ENCODE peak calls at places on chromosomes 1 and 21, in six cellular contexts. V is H9, H is IMR-90, B is mesenchymal stem cell, O is H1, M is trophoblast cell. Z is an unnamed sample.
A peak's percentile ranks its signal among the peaks of the same experiment; 100 is the strongest.

GRCh38 chr1:217135987-217136894 is 413.0 kb upstream of the ESRRG start:
- DNase-seq in V (peak; percentile 54), O (no peak), M (no peak), B (no peak), H (no peak), Z (peak; percentile 26)

GRCh38 chr1:173429517-173430477 is 47.3 kb upstream of the PRDX6 start:
- DNase-seq in B (peak; percentile 94), M (peak; percentile 86), V (peak; percentile 82), O (peak; percentile 15), H (peak; percentile 96), Z (peak; percentile 66)

GRCh38 chr1:24003331-24003972 is 23.3 kb upstream of the SRSF10 start:
- DNase-seq in M (no peak), O (peak; percentile 21), V (peak; percentile 38), B (peak; percentile 69), H (peak; percentile 84), Z (no peak)

GRCh38 chr1:160781914-160782689 is 13.9 kb upstream of the LY9 start:
- DNase-seq in V (no peak), M (no peak), B (no peak), O (no peak), H (no peak), Z (no peak)

GRCh38 chr21:32382108-32382601 is 10.7 kb downstream of the URB1 start:
- DNase-seq in M (no peak), O (no peak), V (no peak), B (no peak), H (peak; percentile 36), Z (no peak)

GRCh38 chr1:152941037-152941700 is 5.8 kb upstream of the SPRR5 start:
- DNase-seq in V (no peak), H (no peak), O (no peak), M (no peak), B (no peak), Z (no peak)

GRCh38 chr1:3409737-3410434 is 44.6 kb upstream of the ARHGEF16 start:
- DNase-seq in B (peak; percentile 1), M (no peak), O (no peak), H (peak; percentile 23), V (peak; percentile 44), Z (no peak)

GRCh38 chr1:153663211-153663610 is 4.7 kb downstream of the SNAPIN start:
- DNase-seq in V (no peak), O (no peak), M (no peak), H (peak; percentile 65), B (peak; percentile 56), Z (no peak)

GRCh38 chr1:110455151-110455550 is 4.2 kb downstream of the PROK1 start:
- DNase-seq in H (no peak), V (peak; percentile 84), B (no peak), M (no peak), O (no peak), Z (no peak)

GRCh38 chr1:38818706-38819439 is 40.7 kb downstream of the RRAGC start:
- DNase-seq in H (no peak), O (no peak), M (no peak), V (peak; percentile 39), B (peak; percentile 6), Z (no peak)

GRCh38 chr1:18175530-18176377 is 68.2 kb downstream of the IGSF21 start:
- DNase-seq in H (no peak), B (no peak), V (peak; percentile 59), O (no peak), M (no peak), Z (no peak)

GRCh38 chr21:41142051-41142795 is 25.7 kb upstream of the BACE2 start:
- DNase-seq in B (no peak), M (peak; percentile 96), V (peak; percentile 47), O (no peak), H (peak; percentile 47), Z (no peak)

GRCh38 chr21:32257952-32258785 is 20.7 kb downstream of the MIS18A start:
- DNase-seq in B (peak; percentile 86), M (peak; percentile 71), H (peak; percentile 85), O (peak; percentile 33), V (peak; percentile 68), Z (peak; percentile 70)

GRCh38 chr1:236123563-236123962 is 18.8 kb upstream of the GPR137B start:
- DNase-seq in V (no peak), M (no peak), H (no peak), B (no peak), O (no peak), Z (no peak)

GRCh38 chr1:211469938-211470529 is 21.9 kb downstream of the RD3 start:
- DNase-seq in O (peak; percentile 81), H (peak; percentile 64), B (peak; percentile 66), V (peak; percentile 95), M (peak; percentile 74), Z (peak; percentile 72)

GRCh38 chr1:220498188-220498587 is 29.7 kb upstream of the MARK1 start:
- DNase-seq in M (peak; percentile 29), B (no peak), O (no peak), H (no peak), V (no peak), Z (no peak)

GRCh38 chr1:212470059-212470458 is 37.3 kb downstream of the NENF start:
- DNase-seq in B (peak; percentile 91), M (peak; percentile 94), V (no peak), H (peak; percentile 99), O (no peak), Z (no peak)

GRCh38 chr21:45909238-45909785 is 72.3 kb upstream of the COL6A1 start:
- DNase-seq in V (no peak), O (no peak), H (no peak), B (no peak), M (no peak), Z (no peak)

GRCh38 chr1:153723687-153724086 is 4.2 kb upstream of the INTS3 start:
- DNase-seq in V (no peak), B (no peak), O (no peak), M (no peak), H (no peak), Z (no peak)

GRCh38 chr21:34889287-34889536 is 159.9 kb downstream of the RUNX1 start:
- DNase-seq in B (peak; percentile 84), M (peak; percentile 72), H (peak; percentile 74), O (no peak), V (peak; percentile 49), Z (no peak)

DNA sequence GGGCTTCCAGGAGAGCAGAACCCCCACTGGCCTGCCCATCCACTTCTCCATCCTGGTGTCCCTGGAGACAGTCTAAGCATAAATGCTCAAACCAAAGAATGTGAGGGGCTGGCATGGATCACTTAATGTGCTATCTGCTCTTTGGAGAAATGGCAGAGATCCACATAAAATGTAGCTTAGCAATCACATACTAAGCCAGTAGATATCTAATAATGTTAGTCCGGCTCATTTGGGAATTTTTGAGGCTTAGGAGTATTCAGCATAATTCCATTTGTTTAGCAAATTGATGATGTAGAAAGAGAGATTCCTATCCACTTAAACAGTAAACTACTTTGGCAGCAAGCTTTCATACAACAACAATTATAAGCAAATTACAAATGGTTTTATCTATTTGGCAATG is 90.7 kb downstream of the TENT5C start:
- DNase-seq in O (no peak), V (no peak), M (no peak), H (peak; percentile 82), B (peak; percentile 83), Z (no peak)
- H3K27ac ChIP-seq in O (no peak overlapping the region), V (no peak overlapping the region), M (peak overlapping the region; percentile 95), H (peak overlapping the region; percentile 89), B (no peak overlapping the region), Z (no peak overlapping the region)

GRCh38 chr1:9071554-9072235 is 2.3 kb upstream of the SLC2A5 start:
- DNase-seq in B (no peak), H (no peak), M (peak; percentile 95), V (no peak), O (no peak), Z (no peak)
- H2AFZ ChIP-seq in B (no peak overlapping the region), H (peak overlapping the region; percentile 29), M (no peak overlapping the region), V (no peak overlapping the region), O (no peak overlapping the region), Z (no peak overlapping the region)

DNA sequence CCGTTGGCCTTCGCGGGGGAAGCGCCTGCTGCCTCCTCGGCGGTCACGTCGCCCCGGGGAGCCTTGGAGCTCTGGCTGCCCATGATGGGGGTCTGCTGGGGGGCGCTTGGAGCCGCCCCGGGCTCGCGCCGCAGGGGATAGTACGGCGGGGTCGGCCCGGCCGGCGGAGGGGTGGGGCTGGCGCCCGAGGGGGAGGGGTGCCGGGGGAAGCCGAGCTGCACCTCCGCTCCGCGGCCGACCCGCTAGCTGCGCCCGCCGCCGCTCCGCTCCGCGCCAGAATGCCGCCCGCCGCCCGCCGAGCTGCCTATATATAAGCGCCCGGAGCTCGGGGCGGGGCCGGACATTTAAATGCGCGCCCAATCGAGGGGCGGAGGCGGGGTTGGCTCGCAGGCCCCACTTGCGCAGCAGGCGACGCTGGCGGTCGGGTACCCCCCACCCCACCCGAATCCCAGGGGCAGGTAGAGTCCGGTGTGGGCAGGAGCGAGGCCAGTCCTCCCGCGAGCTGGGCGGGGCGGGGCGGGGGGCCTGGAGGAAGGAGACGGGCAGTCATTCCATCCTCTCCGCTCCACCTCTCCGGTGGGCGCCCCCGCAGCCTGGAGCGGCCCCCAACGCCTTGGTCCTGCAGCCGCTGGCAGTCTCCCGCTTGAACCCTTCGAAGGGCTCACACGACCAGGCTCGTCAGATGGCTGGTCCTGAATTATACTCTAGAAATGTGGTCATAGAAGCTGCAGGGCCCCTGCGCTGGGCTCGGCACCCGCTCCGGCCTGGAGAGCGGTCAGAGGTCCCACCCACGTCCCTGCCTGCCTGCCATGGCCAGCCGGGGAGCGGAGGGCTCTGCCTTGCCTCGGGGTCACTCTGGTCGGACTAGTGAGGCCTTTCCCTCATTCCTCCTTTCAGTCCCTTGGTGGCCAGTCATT is at the start of gene MARCKSL1:
- DNase-seq in M (peak; percentile 56), B (peak; percentile 76), V (peak; percentile 84), H (peak; percentile 55), O (peak; percentile 27), Z (peak; percentile 86)
- H4K8ac ChIP-seq in M (peak within 1 kb of the TSS; percentile 78), B (peak within 1 kb of the TSS; percentile 70), V (no peak within 1 kb of the TSS), H (peak within 1 kb of the TSS; percentile 58), O (peak within 1 kb of the TSS; percentile 98), Z (no peak within 1 kb of the TSS)

GRCh38 chr1:226714148-226714547 is 24.9 kb downstream of the ITPKB start:
- DNase-seq in O (no peak), B (no peak), H (peak; percentile 55), M (no peak), V (no peak), Z (no peak)

GRCh38 chr1:226710501-226710900 is 28.6 kb downstream of the ITPKB start:
- DNase-seq in V (no peak), O (no peak), M (no peak), B (no peak), H (no peak), Z (no peak)

GRCh38 chr1:226712779-226713420 is 26.2 kb downstream of the ITPKB start:
- DNase-seq in M (no peak), B (no peak), V (no peak), H (no peak), O (no peak), Z (no peak)

GRCh38 chr1:226709942-226710341 is 29.1 kb downstream of the ITPKB start:
- DNase-seq in M (no peak), O (no peak), H (no peak), V (no peak), B (no peak), Z (no peak)

DNA sequence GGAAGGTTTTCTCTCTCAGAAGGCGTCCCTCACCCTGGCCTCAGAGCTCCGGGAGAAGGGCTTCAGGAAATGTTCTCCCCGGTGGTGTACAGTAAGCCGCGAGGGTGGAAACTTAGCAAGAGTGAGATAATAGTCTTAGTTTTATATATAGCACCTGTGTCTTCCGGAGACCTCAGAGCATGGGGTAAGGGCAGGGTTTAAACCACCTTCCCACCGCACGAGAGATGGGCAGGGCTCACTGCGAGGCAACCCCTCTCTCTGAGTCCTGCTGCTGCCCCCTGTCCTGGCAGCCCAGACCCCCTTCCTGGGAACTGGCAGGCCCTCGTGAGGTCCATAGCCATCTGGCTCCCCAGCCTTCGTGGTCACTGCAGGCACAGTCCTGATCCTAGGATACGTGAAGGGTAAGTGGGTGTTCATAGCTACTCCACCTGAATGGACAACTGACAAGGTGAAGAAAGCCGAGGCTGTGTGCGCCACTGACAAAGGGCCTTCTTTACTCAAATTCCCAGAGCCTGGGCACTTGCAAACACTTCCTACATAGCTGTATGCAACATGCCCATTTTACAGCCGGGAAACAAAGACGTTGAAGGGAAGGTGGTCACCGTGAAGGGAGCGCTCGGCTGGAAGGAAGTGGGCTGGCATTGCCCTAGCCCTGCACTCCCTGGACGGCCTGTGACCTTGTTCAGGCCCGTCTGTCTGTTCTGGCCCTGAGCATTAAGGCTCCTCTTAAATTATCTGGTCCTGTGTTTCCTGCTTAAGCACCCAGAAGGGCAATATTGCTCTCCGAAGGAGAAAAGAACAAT is 26.9 kb downstream of the ITPKB start:
- DNase-seq in H (no peak), V (no peak), M (no peak), O (no peak), B (no peak), Z (no peak)
- H3K27ac ChIP-seq in H (no peak overlapping the region), V (no peak overlapping the region), M (no peak overlapping the region), O (no peak overlapping the region), B (no peak overlapping the region), Z (no peak overlapping the region)